ENCODE peak calls at places on chromosome 21, in six cellular contexts. Y is stomach, Z is GM12891, G is transverse colon, Q is upper lobe of left lung, A is spleen. B is an unnamed sample.
A peak's percentile ranks its signal among the peaks of the same experiment; 100 is the strongest.

GRCh38 chr21:45974073-45975016 is 7.2 kb upstream of the COL6A1 start:
- DNase-seq in Y (peak; percentile 26), Z (peak; percentile 32), G (peak; percentile 31), Q (no peak), A (peak; percentile 80), B (no peak)

GRCh38 chr21:21002137-21002536 is 3.9 kb downstream of the NCAM2 start:
- DNase-seq in Y (no peak), Z (no peak), G (no peak), Q (no peak), A (no peak), B (no peak)

GRCh38 chr21:18917602-18918001 is 514.0 kb upstream of the TMPRSS15 start:
- DNase-seq in Y (peak; percentile 33), Z (no peak), G (no peak), Q (no peak), A (no peak), B (no peak)

GRCh38 chr21:25412090-25412489 is 195.2 kb downstream of the MRPL39 start:
- DNase-seq in Y (no peak), Z (no peak), G (no peak), Q (no peak), A (no peak), B (no peak)

GRCh38 chr21:33202464-33203363 is 27.0 kb upstream of the IFNAR2 start:
- DNase-seq in Y (no peak), Z (no peak), G (no peak), Q (no peak), A (no peak), B (no peak)

GRCh38 chr21:45873866-45874265 is 107.7 kb upstream of the COL6A1 start:
- DNase-seq in Y (no peak), Z (no peak), G (no peak), Q (no peak), A (no peak), B (no peak)

GRCh38 chr21:45981154-45981606 is 390 bp upstream of the COL6A1 start:
- DNase-seq in Y (peak; percentile 64), Z (peak; percentile 54), G (peak; percentile 73), Q (peak; percentile 68), A (peak; percentile 88), B (no peak)

GRCh38 chr21:45581322-45581712 is 39.1 kb upstream of the SLC19A1 start:
- DNase-seq in Y (peak; percentile 19), Z (no peak), G (peak; percentile 2), Q (no peak), A (peak; percentile 46), B (no peak)

DNA sequence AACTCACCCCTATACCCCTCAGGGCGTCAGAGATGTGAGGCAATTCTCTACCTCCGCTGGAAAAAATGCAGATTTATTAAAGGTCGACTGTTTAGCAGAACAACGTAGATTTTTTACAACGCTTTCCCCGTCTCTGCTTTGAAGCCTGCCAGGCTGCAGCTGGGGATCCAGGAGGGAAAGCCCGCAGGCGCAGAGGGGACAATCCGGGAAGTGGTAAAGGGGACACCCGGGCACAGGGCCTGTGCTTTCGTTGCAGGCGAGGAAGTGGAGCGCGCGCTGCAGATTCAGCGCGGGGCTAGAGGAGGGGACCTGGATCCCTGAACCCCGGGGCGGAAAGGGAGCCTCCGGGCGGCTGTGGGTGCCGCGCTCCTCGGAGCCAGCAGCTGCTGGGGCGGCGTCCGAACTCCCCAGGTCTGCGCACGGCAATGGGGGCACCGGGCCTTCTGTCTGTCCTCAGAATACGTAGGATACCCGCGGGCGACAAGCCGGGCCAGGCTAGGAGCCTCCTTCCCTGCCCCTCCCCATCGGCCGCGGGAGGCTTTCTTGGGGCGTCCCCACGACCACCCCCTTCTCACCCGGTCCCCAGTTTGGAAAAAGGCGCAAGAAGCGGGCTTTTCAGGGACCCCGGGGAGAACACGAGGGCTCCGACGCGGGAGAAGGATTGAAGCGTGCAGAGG is 5.5 kb downstream of the SIM2 start:
- DNase-seq in Y (no peak), Z (no peak), G (no peak), Q (peak; percentile 10), A (no peak), B (peak; percentile 93)
- TF ChIP-seq POLR2AphosphoS5 in Y (no peak), Z (no peak), G (no peak), Q (no peak), A (no peak), B (no peak)

GRCh38 chr21:14383596-14384210 is 757 bp upstream of the HSPA13 start:
- DNase-seq in Y (no peak), Z (no peak), G (no peak), Q (no peak), A (no peak), B (no peak)

GRCh38 chr21:14382486-14382834 is 486 bp downstream of the HSPA13 start:
- DNase-seq in Y (no peak), Z (no peak), G (no peak), Q (peak; percentile 21), A (no peak), B (no peak)

GRCh38 chr21:14384453-14384852 is 1.5 kb upstream of the HSPA13 start:
- DNase-seq in Y (no peak), Z (no peak), G (no peak), Q (no peak), A (no peak), B (no peak)

GRCh38 chr21:14388282-14388681 is 5.3 kb upstream of the HSPA13 start:
- DNase-seq in Y (no peak), Z (no peak), G (no peak), Q (no peak), A (no peak), B (no peak)

DNA sequence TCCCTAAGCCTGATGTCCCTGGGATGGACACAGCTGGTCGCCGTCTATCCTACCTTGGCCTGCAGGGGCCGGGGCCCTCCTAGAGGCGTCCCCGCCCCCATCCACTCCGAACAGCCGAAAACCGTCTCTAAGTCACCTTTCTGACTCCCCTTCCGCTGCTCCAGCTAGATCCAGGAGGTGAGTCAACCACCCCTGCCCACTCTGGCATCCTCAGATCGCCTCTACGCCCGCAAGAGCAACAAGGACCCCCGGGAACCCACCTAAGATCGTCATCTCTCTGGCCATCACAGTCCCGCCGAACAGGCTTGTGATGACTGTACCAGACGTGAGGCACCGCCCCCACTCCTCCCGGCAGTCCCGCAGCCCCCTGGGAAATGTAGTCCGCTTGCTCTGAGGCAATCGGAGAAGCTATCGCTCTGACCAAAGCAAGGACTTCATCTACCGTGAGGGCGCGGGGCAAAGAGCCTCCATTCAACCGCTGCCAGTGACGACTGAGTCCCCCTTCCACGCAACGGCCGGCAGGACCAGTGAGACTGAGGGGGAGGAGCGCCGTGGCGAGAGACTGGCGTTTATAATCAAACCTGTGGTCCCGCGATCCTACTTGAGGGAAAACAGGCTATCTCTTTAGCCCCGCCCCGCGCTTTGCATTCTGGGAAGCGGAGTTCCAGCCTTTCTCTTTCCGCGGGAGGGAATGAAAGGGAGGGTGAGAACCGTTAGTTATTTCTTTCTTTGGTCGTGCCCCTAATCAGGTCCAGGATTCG is at the start of gene HSPA13:
- DNase-seq in Y (peak; percentile 99), Z (peak; percentile 61), G (peak; percentile 100), Q (peak; percentile 100), A (peak; percentile 100), B (peak; percentile 100)
- TF ChIP-seq POLR2A in Y (no peak), Z (peak; percentile 42), G (peak; percentile 77), Q (no peak), A (peak; percentile 10), B (peak; percentile 67)

GRCh38 chr21:34807146-34807880 is 138.5 kb downstream of the CLIC6 start:
- DNase-seq in Y (no peak), Z (no peak), G (no peak), Q (peak; percentile 73), A (no peak), B (peak; percentile 90)

GRCh38 chr21:34809822-34810221 is 141.0 kb downstream of the CLIC6 start:
- DNase-seq in Y (no peak), Z (no peak), G (no peak), Q (no peak), A (no peak), B (peak; percentile 79)

GRCh38 chr21:34806423-34806822 is 137.6 kb downstream of the CLIC6 start:
- DNase-seq in Y (no peak), Z (no peak), G (no peak), Q (no peak), A (no peak), B (no peak)

GRCh38 chr21:34808569-34809204 is 139.9 kb downstream of the CLIC6 start:
- DNase-seq in Y (no peak), Z (no peak), G (no peak), Q (no peak), A (no peak), B (peak; percentile 74)

DNA sequence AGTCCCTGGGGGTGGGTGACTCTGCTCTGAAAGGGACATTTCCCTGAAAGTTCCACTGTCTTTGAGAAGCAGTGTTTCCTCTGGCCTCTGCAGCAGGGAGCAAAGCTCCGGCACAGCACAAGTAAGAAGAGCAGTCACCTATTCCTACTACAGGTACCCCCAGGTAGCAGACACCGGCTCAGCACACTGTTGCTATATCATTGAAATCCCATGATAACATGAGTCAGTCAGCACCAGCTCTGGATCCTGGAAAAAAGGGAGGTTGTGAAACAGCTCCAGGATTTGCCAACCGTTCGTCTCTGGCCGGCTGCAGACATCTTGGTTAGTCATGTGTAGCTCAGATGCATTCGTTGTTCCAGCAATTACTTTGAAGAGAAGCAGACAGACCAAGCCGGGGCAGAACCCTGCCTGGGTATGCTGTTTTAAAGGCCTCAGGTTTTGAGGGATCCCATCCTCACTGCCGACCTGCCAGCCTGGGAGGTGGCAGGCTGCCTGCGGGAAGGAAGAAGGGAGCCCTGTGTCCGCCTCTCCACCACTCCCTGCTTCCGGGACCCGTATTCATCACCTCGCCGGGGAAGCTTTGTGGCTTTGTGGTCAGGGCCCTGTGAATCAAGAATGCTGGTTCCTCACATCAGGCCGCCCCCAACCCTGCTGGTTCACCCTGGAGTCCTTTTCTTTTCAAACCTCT is 139.2 kb downstream of the CLIC6 start:
- DNase-seq in Y (peak; percentile 41), Z (no peak), G (no peak), Q (peak; percentile 76), A (peak; percentile 83), B (no peak)
- TF ChIP-seq POLR2AphosphoS5 in Y (no peak), Z (no peak), G (peak; percentile 43), Q (peak; percentile 16), A (peak; percentile 22), B (peak; percentile 65)

DNA sequence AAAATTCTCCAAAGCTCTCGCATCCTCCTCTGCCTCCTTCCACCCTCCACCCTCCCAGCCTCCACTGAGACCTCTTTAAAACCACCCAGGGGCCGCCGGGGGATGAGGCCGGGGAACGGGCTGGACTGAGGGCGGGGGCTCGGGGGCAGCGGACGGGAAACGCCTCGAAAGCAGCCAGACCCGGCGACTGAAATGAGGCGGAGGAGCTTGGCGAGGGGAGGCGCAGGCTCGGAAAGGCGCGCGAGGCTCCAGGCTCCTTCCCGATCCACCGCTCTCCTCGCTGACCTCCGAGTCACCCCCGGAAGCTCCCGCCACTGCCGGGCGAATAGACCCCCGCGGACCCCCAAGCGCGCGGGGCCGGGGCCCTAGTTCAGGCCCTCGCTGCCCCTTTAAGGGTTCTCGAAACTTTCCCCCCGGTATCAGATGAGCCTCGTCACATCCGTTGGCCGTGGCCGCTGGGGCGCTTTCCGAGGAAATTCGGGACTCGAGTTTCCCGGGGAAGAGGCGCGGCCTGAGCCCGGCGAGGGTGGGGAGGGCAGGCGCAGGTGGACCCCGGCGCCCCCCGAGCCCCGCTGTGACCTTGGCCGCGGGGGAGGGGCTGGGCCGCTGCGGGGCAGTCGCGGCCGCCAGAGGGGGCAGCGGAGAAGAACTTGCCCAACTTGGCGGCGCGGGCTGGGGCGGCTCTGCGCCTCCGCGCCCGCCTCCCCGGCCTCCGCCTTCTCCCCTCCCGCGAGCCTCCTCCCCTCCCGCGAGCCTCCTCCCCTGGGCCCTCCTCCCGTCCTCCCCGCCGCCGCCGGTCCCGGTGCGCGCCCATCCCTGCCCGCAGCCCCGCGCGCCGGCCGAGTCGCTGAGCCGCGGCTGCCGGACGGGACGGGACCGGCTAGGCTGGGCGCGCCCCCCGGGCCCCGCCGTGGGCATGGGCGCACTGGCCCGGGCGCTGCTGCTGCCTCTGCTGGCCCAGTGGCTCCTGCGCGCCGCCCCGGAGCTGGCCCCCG is at the start of gene BACE2:
- DNase-seq in Y (peak; percentile 86), Z (peak; percentile 60), G (peak; percentile 87), Q (peak; percentile 81), A (peak; percentile 90), B (no peak)
- TF ChIP-seq POLR2A in Y (no peak), Z (no peak), G (peak; percentile 49), Q (no peak), A (no peak), B (no peak)

B was measured in vagina.